ENCODE peak calls at places on chromosomes 5 and 9, in ten cellular contexts. U is RWPE1; E is tibial artery; B is HFF-Myc; M is activated CD8-positive, alpha-beta T cell treated with anti-CD3 and anti-CD28 coated beads for 36 hours; G is neural crest cell; X is chondrocyte; S is foreskin fibroblast; F is lung; D is endothelial cell. O is an unnamed sample.

GRCh38 chr5:140361901-140362300 is 1.9 kb downstream of the SLC4A9 start:
- DNase-seq in M (no peak), S (no peak), D (no peak), F (no peak), G (no peak), U (no peak), X (peak), E (no peak), B (no peak), O (no peak)

GRCh38 chr5:149747833-149748366 is 17.8 kb downstream of the PPARGC1B start:
- DNase-seq in X (no peak), G (no peak), U (peak), B (no peak), D (no peak), M (no peak), S (no peak), F (no peak), E (no peak), O (no peak)

GRCh38 chr9:80605129-80605528 is 1033.4 kb downstream of the TLE4 start:
- DNase-seq in F (no peak), D (no peak), E (no peak), M (no peak), B (no peak), U (peak), S (no peak), G (no peak), X (no peak), O (peak)

GRCh38 chr9:73451003-73451402 is 299.3 kb downstream of the ANXA1 start:
- DNase-seq in D (no peak), E (no peak), M (no peak), U (no peak), B (no peak), S (no peak), G (no peak), F (no peak), X (no peak), O (no peak)

GRCh38 chr5:51651889-51652288 is 268.6 kb downstream of the ISL1 start:
- DNase-seq in X (no peak), G (no peak), F (no peak), E (no peak), S (no peak), M (no peak), D (no peak), U (peak), B (peak), O (no peak)

GRCh38 chr5:140466981-140467742 is 65.5 kb downstream of the ANKHD1 start:
- DNase-seq in E (no peak), G (no peak), X (no peak), D (no peak), S (no peak), B (no peak), F (no peak), U (no peak), M (no peak), O (no peak)

GRCh38 chr5:963673-964531 is 44.7 kb upstream of the NKD2 start:
- DNase-seq in X (no peak), M (peak), G (no peak), E (no peak), F (no peak), S (peak), U (no peak), D (no peak), B (peak), O (peak)

GRCh38 chr5:140043508-140043872 is 391 bp upstream of the NRG2 start:
- DNase-seq in E (peak), M (peak), S (no peak), F (no peak), D (peak), B (no peak), U (peak), G (no peak), X (no peak), O (no peak)

GRCh38 chr5:1734908-1735289 is 64.7 kb downstream of the MRPL36 start:
- DNase-seq in B (no peak), E (no peak), D (no peak), M (no peak), F (peak), S (no peak), U (no peak), X (no peak), G (no peak), O (no peak)

GRCh38 chr5:157295247-157295646 is 29.3 kb downstream of the CYFIP2 start:
- DNase-seq in E (no peak), B (no peak), F (no peak), U (no peak), X (no peak), S (no peak), M (no peak), D (no peak), G (no peak), O (no peak)

GRCh38 chr5:37501152-37501551 is 122.0 kb downstream of the WDR70 start:
- DNase-seq in B (no peak), X (no peak), G (no peak), M (no peak), E (no peak), S (no peak), D (no peak), F (no peak), U (no peak), O (no peak)

GRCh38 chr9:77879344-77880089 is 152.1 kb downstream of the GNAQ start:
- DNase-seq in E (no peak), M (no peak), U (peak), G (no peak), F (no peak), B (no peak), S (no peak), X (no peak), D (no peak), O (peak)

GRCh38 chr9:124593080-124594058 is 86.2 kb upstream of the NR5A1 start:
- DNase-seq in D (peak), X (no peak), E (no peak), B (peak), F (no peak), M (no peak), G (peak), S (no peak), U (no peak), O (no peak)

GRCh38 chr9:37324691-37325490 is 97.6 kb upstream of the GRHPR start:
- DNase-seq in D (peak), F (no peak), X (no peak), G (peak), B (no peak), U (no peak), E (no peak), M (no peak), S (no peak), O (no peak)

GRCh38 chr5:32523625-32524024 is 61.7 kb upstream of the SUB1 start:
- DNase-seq in M (no peak), E (no peak), X (no peak), B (no peak), U (no peak), S (no peak), D (no peak), G (no peak), F (no peak), O (no peak)

GRCh38 chr5:138963763-138964371 is 88.7 kb upstream of the LRRTM2 start:
- DNase-seq in M (no peak), E (no peak), S (peak), G (peak), F (no peak), D (no peak), U (no peak), X (no peak), B (no peak), O (no peak)

GRCh38 chr5:9170026-9170425 is 375.8 kb downstream of the SEMA5A start:
- DNase-seq in E (no peak), U (peak), G (no peak), B (no peak), D (no peak), X (no peak), M (no peak), F (no peak), S (no peak), O (no peak)

GRCh38 chr9:14846871-14847311 is 63.3 kb downstream of the FREM1 start:
- DNase-seq in G (peak), E (no peak), U (peak), F (peak), B (peak), M (peak), X (no peak), D (peak), S (peak), O (peak)

GRCh38 chr9:118990949-118991348 is 378.3 kb downstream of the BRINP1 start:
- DNase-seq in B (no peak), D (no peak), U (no peak), X (no peak), E (no peak), M (no peak), G (no peak), S (no peak), F (no peak), O (no peak)

GRCh38 chr5:64635056-64635686 is 55.1 kb upstream of the SHISAL2B start:
- DNase-seq in E (no peak), X (no peak), D (no peak), F (no peak), B (peak), U (peak), M (no peak), S (peak), G (no peak), O (no peak)

GRCh38 chr5:100131161-100131560 is 404.0 kb upstream of the FAM174A start:
- DNase-seq in X (no peak), E (no peak), B (no peak), S (no peak), M (no peak), U (no peak), F (no peak), D (no peak), G (no peak), O (no peak)

GRCh38 chr5:85814596-85814995 is 803.1 kb upstream of the COX7C start:
- DNase-seq in B (no peak), S (no peak), X (no peak), M (no peak), U (no peak), G (no peak), E (no peak), D (no peak), F (no peak), O (no peak)

GRCh38 chr5:72232838-72233237 is 87.2 kb downstream of the MRPS27 start:
- DNase-seq in E (no peak), G (no peak), D (no peak), F (no peak), X (no peak), S (no peak), U (no peak), M (no peak), B (no peak), O (no peak)

GRCh38 chr5:63959177-63959982 is 2.9 kb downstream of the HTR1A start:
- DNase-seq in E (no peak), U (no peak), B (no peak), M (peak), D (peak), F (no peak), X (peak), G (peak), S (no peak), O (no peak)

GRCh38 chr5:57703726-57704125 is 221.1 kb upstream of the ACTBL2 start:
- DNase-seq in F (no peak), M (no peak), D (no peak), B (no peak), X (no peak), G (no peak), S (no peak), E (no peak), U (no peak), O (no peak)

GRCh38 chr5:172788771-172789686 is 18.0 kb upstream of the DUSP1 start:
- DNase-seq in X (no peak), G (no peak), B (no peak), F (no peak), M (no peak), D (no peak), S (peak), E (peak), U (no peak), O (no peak)

GRCh38 chr5:74409166-74409706 is 231.3 kb downstream of the ENC1 start:
- DNase-seq in B (no peak), E (no peak), D (no peak), G (no peak), X (no peak), U (no peak), M (no peak), S (no peak), F (no peak), O (no peak)

GRCh38 chr5:11890777-11891176 is 13.5 kb downstream of the CTNND2 start:
- DNase-seq in B (no peak), S (no peak), G (no peak), E (no peak), D (no peak), F (no peak), M (no peak), X (no peak), U (no peak), O (no peak)

GRCh38 chr5:89418821-89419085 is 535.8 kb upstream of the MEF2C start:
- DNase-seq in F (no peak), M (no peak), E (no peak), U (no peak), S (no peak), D (no peak), G (no peak), X (no peak), B (no peak), O (no peak)

GRCh38 chr5:82165740-82166530 is 112.2 kb downstream of the RPS23 start:
- DNase-seq in D (peak), U (peak), E (peak), B (peak), F (peak), X (no peak), S (peak), M (peak), G (no peak), O (peak)

GRCh38 chr5:172714491-172715420 is 56.2 kb downstream of the DUSP1 start:
- DNase-seq in X (peak), D (peak), E (peak), B (peak), S (peak), M (peak), F (peak), U (peak), G (peak), O (no peak)

GRCh38 chr9:133423216-133423615 is 1.0 kb downstream of the ADAMTS13 start:
- DNase-seq in X (no peak), D (no peak), G (no peak), F (no peak), B (no peak), E (no peak), U (no peak), M (no peak), S (no peak), O (peak)

GRCh38 chr5:36066540-36067210 is at the start of gene UGT3A2:
- DNase-seq in X (no peak), F (no peak), B (no peak), G (peak), E (no peak), S (no peak), U (no peak), D (peak), M (no peak), O (no peak)

GRCh38 chr5:141647851-141648250 is 3.4 kb downstream of the FCHSD1 start:
- DNase-seq in S (no peak), E (no peak), B (no peak), U (no peak), X (no peak), D (no peak), G (no peak), F (no peak), M (no peak), O (no peak)

GRCh38 chr5:161544350-161544765 is 2.2 kb downstream of the GABRB2 start:
- DNase-seq in B (no peak), U (peak), X (no peak), M (peak), E (no peak), G (peak), S (no peak), D (peak), F (no peak), O (no peak)

GRCh38 chr5:132859889-132860437 is 6.3 kb downstream of the GDF9 start:
- DNase-seq in G (no peak), B (no peak), F (no peak), U (no peak), M (no peak), D (no peak), S (no peak), E (no peak), X (no peak), O (no peak)

GRCh38 chr9:35728041-35728971 is 3.7 kb downstream of the TLN1 start:
- DNase-seq in G (peak), E (peak), M (peak), D (peak), X (no peak), B (peak), F (peak), U (peak), S (peak), O (peak)

GRCh38 chr9:96320749-96321280 is 18.8 kb upstream of the HSD17B3 start:
- DNase-seq in M (no peak), U (no peak), X (no peak), S (no peak), G (no peak), E (no peak), D (no peak), B (no peak), F (no peak), O (no peak)

GRCh38 chr5:16178745-16179372 is 732 bp downstream of the MARCHF11 start:
- DNase-seq in U (peak), S (peak), E (peak), F (peak), G (peak), B (peak), X (peak), M (peak), D (peak), O (peak)
- TF ChIP-seq CTCF in U (no peak), S (no peak), E (no peak), F (no peak), G (peak), B (no peak), X (peak), M (no peak), D (no peak), O (no peak)

GRCh38 chr5:23820764-23821471 is 313.5 kb downstream of the PRDM9 start:
- DNase-seq in G (no peak), U (peak), M (no peak), S (no peak), B (no peak), F (no peak), E (no peak), X (no peak), D (no peak), O (no peak)
- TF ChIP-seq CTCF in G (peak), U (peak), M (no peak), S (peak), B (no peak), F (no peak), E (no peak), X (peak), D (peak), O (no peak)

GRCh38 chr5:174053891-174054290 is 8.4 kb downstream of the NSG2 start:
- DNase-seq in X (no peak), E (no peak), U (no peak), B (no peak), M (no peak), D (no peak), G (no peak), F (no peak), S (no peak), O (no peak)

GRCh38 chr5:174058433-174059122 is 13.1 kb downstream of the NSG2 start:
- DNase-seq in X (no peak), U (no peak), B (no peak), F (no peak), E (no peak), D (no peak), G (no peak), S (no peak), M (no peak), O (no peak)

GRCh38 chr5:174052636-174053035 is 7.1 kb downstream of the NSG2 start:
- DNase-seq in X (no peak), S (no peak), G (no peak), M (no peak), D (no peak), B (no peak), E (no peak), U (no peak), F (no peak), O (no peak)

GRCh38 chr5:174059247-174059646 is 13.7 kb downstream of the NSG2 start:
- DNase-seq in D (no peak), M (no peak), S (no peak), E (no peak), B (no peak), F (no peak), U (no peak), X (no peak), G (no peak), O (no peak)

GRCh38 chr5:174056064-174056842 is 10.7 kb downstream of the NSG2 start:
- DNase-seq in F (no peak), X (no peak), M (no peak), E (no peak), D (no peak), U (no peak), G (no peak), S (no peak), B (no peak), O (no peak)
- TF ChIP-seq CTCF in F (no peak), X (peak), M (no peak), E (no peak), D (peak), U (no peak), G (no peak), S (no peak), B (peak), O (no peak)

GRCh38 chr9:89543621-89544279 is 45.8 kb upstream of the SEMA4D start:
- DNase-seq in D (no peak), M (no peak), B (no peak), S (no peak), X (no peak), U (no peak), G (no peak), F (no peak), E (no peak), O (no peak)
- TF ChIP-seq CTCF in D (no peak), M (no peak), B (no peak), S (no peak), X (no peak), U (no peak), G (no peak), F (no peak), E (no peak), O (no peak)

GRCh38 chr5:137016783-137017324 is 482.3 kb downstream of the SPOCK1 start:
- DNase-seq in G (no peak), U (no peak), E (no peak), M (no peak), D (no peak), F (no peak), S (no peak), B (no peak), X (no peak), O (no peak)
- TF ChIP-seq CTCF in G (peak), U (no peak), E (no peak), M (no peak), D (no peak), F (no peak), S (no peak), B (no peak), X (peak), O (no peak)

GRCh38 chr9:136947955-136948510 is 3.0 kb downstream of the C8G start:
- DNase-seq in M (peak), X (no peak), G (peak), S (peak), B (no peak), E (no peak), D (peak), U (peak), F (peak), O (no peak)
- TF ChIP-seq CTCF in M (peak), X (peak), G (peak), S (peak), B (peak), E (peak), D (no peak), U (peak), F (peak), O (peak)

DNA sequence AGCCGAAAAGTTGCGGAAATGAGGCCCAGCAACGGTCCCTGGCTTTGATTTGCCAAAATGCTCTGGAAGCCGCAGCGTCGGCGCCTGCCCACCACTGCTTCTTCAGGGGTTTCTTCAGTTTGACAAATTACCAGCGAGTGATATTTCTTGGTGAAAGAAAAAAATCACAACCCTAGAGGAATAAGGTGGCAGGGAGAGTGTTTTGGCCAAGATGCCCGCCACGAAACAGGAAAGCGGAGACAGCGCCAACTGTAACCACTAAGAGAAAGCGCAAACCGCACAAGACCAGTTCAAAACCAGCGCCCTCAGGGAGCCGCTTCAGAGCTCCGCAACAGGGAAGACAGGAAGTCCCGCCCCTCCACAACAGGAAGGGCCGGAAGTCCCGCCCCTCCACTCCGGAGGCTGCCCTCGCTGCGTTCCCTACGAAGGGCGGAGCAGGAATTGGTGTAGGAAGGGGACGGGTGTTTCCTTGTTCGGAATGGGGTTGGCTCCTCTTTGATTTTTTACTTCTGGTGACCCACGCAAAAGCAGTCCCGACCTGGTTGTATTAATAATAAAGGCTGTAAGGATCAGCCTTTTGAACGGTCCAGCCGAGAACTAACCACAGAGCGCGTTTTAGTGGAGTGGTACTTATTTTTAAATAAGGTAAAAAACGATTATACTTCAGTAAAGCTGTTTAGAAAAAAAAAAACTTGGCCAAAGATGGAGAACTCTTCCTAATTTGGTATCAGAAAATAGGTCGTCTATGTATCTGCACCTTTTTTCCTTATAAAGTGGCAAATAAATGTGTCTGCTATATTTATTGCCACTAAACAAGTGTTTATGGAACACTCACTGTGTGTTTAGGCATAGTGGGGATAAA is at the start of gene C5orf34:
- DNase-seq in S (peak), M (peak), B (peak), F (peak), D (peak), G (peak), E (peak), X (peak), U (peak), O (peak)
- TF ChIP-seq CTCF in S (no peak), M (no peak), B (no peak), F (no peak), D (no peak), G (peak), E (peak), X (peak), U (no peak), O (no peak)